ENCODE peak calls at places on chromosomes 12 and 14, in eight cellular contexts. X, W, Q, K, Y, H, C and L are unnamed samples.

GRCh38 chr14:53850714-53851296 is 105.8 kb downstream of the BMP4 start:
- DNase-seq in Y (no peak), C (no peak), Q (peak), X (no peak), H (no peak), K (no peak), W (no peak), L (no peak)

GRCh38 chr12:51205350-51205749 is 12.5 kb downstream of the POU6F1 start:
- DNase-seq in W (no peak), K (no peak), Q (no peak), C (no peak), Y (no peak), X (no peak), H (no peak), L (no peak)

GRCh38 chr12:6423267-6424007 is 21.3 kb upstream of the CD27 start:
- DNase-seq in W (no peak), C (peak), Y (peak), Q (peak), X (peak), K (peak), H (peak), L (peak)

GRCh38 chr14:31990183-31990862 is 86.8 kb upstream of the ARHGAP5 start:
- DNase-seq in Y (no peak), Q (no peak), C (no peak), K (no peak), W (no peak), H (no peak), X (no peak), L (no peak)

GRCh38 chr12:25866586-25867378 is 91.7 kb upstream of the RASSF8 start:
- DNase-seq in Q (peak), X (no peak), K (no peak), C (no peak), H (no peak), W (no peak), Y (no peak), L (no peak)

GRCh38 chr12:92908108-92908507 is 21.0 kb downstream of the EEA1 start:
- DNase-seq in Y (no peak), K (no peak), Q (no peak), C (no peak), X (no peak), W (no peak), H (no peak), L (no peak)

GRCh38 chr12:76470028-76470939 is 89.3 kb downstream of the OSBPL8 start:
- DNase-seq in W (no peak), X (no peak), K (no peak), H (no peak), Q (peak), Y (no peak), C (no peak), L (no peak)

GRCh38 chr12:69330475-69331473 is 17.4 kb upstream of the LYZ start:
- DNase-seq in C (no peak), Q (peak), Y (peak), K (peak), X (no peak), W (peak), H (no peak), L (peak)

GRCh38 chr14:60651936-60652673 is 2.8 kb upstream of the SIX1 start:
- DNase-seq in K (peak), W (no peak), C (no peak), X (no peak), Y (peak), H (peak), Q (no peak), L (peak)

GRCh38 chr12:13219320-13219719 is 22.8 kb downstream of the EMP1 start:
- DNase-seq in X (no peak), Y (no peak), C (no peak), Q (peak), W (no peak), H (no peak), K (no peak), L (no peak)

GRCh38 chr12:91091916-91092715 is 19.2 kb downstream of the LUM start:
- DNase-seq in X (no peak), K (no peak), Q (no peak), H (no peak), C (no peak), Y (no peak), W (no peak), L (no peak)

GRCh38 chr12:49675137-49675536 is 32.1 kb downstream of the FMNL3 start:
- DNase-seq in C (no peak), K (no peak), H (no peak), X (no peak), W (no peak), Y (no peak), Q (no peak), L (no peak)

GRCh38 chr12:56338643-56339422 is at the start of gene IL23A:
- DNase-seq in W (no peak), Q (peak), C (no peak), K (peak), Y (peak), X (no peak), H (no peak), L (no peak)

GRCh38 chr14:61528591-61529021 is 166.7 kb upstream of the HIF1A start:
- DNase-seq in H (no peak), W (no peak), Y (no peak), C (no peak), K (no peak), Q (peak), X (no peak), L (no peak)

GRCh38 chr12:3445127-3445978 is 45.6 kb upstream of the PRMT8 start:
- DNase-seq in Q (no peak), C (no peak), Y (no peak), X (no peak), K (no peak), H (no peak), W (no peak), L (no peak)

GRCh38 chr12:81021131-81021530 is 56.7 kb upstream of the ACSS3 start:
- DNase-seq in Y (no peak), Q (no peak), W (no peak), H (no peak), C (no peak), X (no peak), K (no peak), L (no peak)

GRCh38 chr14:70714055-70714550 is 72.4 kb downstream of the TTC9 start:
- DNase-seq in X (peak), K (peak), Y (no peak), H (no peak), Q (peak), C (no peak), W (peak), L (peak)

GRCh38 chr14:24119691-24120090 is 4.9 kb upstream of the NRL start:
- DNase-seq in H (no peak), Y (no peak), Q (no peak), K (no peak), C (no peak), W (no peak), X (no peak), L (no peak)

GRCh38 chr14:87076146-87076545 is 916.8 kb downstream of the GALC start:
- DNase-seq in Y (no peak), W (no peak), C (no peak), X (no peak), Q (peak), K (no peak), H (no peak), L (no peak)

GRCh38 chr12:89948266-89949175 is 239.9 kb upstream of the ATP2B1 start:
- DNase-seq in H (no peak), W (no peak), C (no peak), Y (no peak), K (no peak), X (no peak), Q (no peak), L (no peak)

GRCh38 chr12:132470417-132470816 is 19.5 kb upstream of the FBRSL1 start:
- DNase-seq in X (no peak), Y (no peak), Q (no peak), H (no peak), K (no peak), C (no peak), W (no peak), L (no peak)

GRCh38 chr12:115866909-115867525 is 410.5 kb downstream of the MED13L start:
- DNase-seq in K (peak), C (no peak), H (no peak), Q (peak), Y (peak), W (no peak), X (no peak), L (no peak)

GRCh38 chr12:19120795-19121194 is 8.7 kb upstream of the PLEKHA5 start:
- DNase-seq in K (no peak), C (no peak), X (no peak), Y (no peak), W (no peak), H (no peak), Q (peak), L (no peak)

GRCh38 chr12:124609041-124609984 is 41.9 kb upstream of the NCOR2 start:
- DNase-seq in K (peak), Q (peak), Y (peak), X (peak), H (peak), W (peak), C (peak), L (no peak)

GRCh38 chr12:79194595-79194994 is 330.0 kb downstream of the SYT1 start:
- DNase-seq in Q (peak), Y (no peak), C (no peak), H (no peak), X (no peak), K (no peak), W (no peak), L (no peak)

GRCh38 chr12:101942206-101942605 is 64.8 kb downstream of the DRAM1 start:
- DNase-seq in Y (no peak), W (no peak), X (no peak), Q (no peak), C (no peak), H (no peak), K (no peak), L (no peak)

GRCh38 chr12:96431067-96431466 is 30.8 kb upstream of the CDK17 start:
- DNase-seq in W (no peak), X (no peak), Y (no peak), C (no peak), H (no peak), K (no peak), Q (peak), L (no peak)

GRCh38 chr14:24388474-24389179 is 10.2 kb upstream of the NYNRIN start:
- DNase-seq in H (no peak), C (no peak), W (no peak), X (no peak), K (no peak), Y (no peak), Q (no peak), L (no peak)

GRCh38 chr12:90166012-90166411 is 457.4 kb upstream of the ATP2B1 start:
- DNase-seq in H (no peak), W (no peak), Q (no peak), Y (no peak), X (no peak), K (no peak), C (no peak), L (no peak)

GRCh38 chr14:61542848-61543790 is 152.2 kb upstream of the HIF1A start:
- DNase-seq in X (no peak), H (no peak), Q (no peak), W (no peak), Y (no peak), C (no peak), K (no peak), L (no peak)

GRCh38 chr12:3597526-3598210 is 106.7 kb downstream of the PRMT8 start:
- DNase-seq in K (no peak), H (no peak), W (no peak), C (no peak), Q (no peak), X (no peak), Y (no peak), L (no peak)

GRCh38 chr14:71720978-71721624 is 211.1 kb upstream of the RGS6 start:
- DNase-seq in H (no peak), Q (peak), K (peak), C (no peak), Y (peak), X (no peak), W (no peak), L (peak)

GRCh38 chr12:105567061-105567460 is 236.6 kb downstream of the C12orf75 start:
- DNase-seq in X (no peak), C (no peak), Q (peak), W (no peak), Y (no peak), K (no peak), H (no peak), L (no peak)

GRCh38 chr14:73846944-73847343 is 4.7 kb upstream of the PTGR2 start:
- DNase-seq in K (no peak), X (no peak), Y (no peak), Q (no peak), W (no peak), C (no peak), H (no peak), L (no peak)

GRCh38 chr12:70576341-70577282 is 60.6 kb downstream of the PTPRB start:
- DNase-seq in K (no peak), H (no peak), Y (no peak), Q (peak), C (no peak), W (no peak), X (no peak), L (no peak)

GRCh38 chr12:106054016-106054415 is 84.7 kb downstream of the NUAK1 start:
- DNase-seq in Y (no peak), X (no peak), W (no peak), K (no peak), Q (no peak), H (no peak), C (no peak), L (no peak)

GRCh38 chr14:22464422-22465142 is 124.4 kb downstream of the DAD1 start:
- DNase-seq in Y (no peak), C (no peak), W (no peak), K (no peak), H (no peak), X (no peak), Q (no peak), L (no peak)

GRCh38 chr12:75488553-75488952 is 8.0 kb downstream of the GLIPR1 start:
- DNase-seq in K (peak), Y (peak), H (no peak), X (no peak), W (no peak), C (no peak), Q (no peak), L (no peak)

GRCh38 chr12:82866946-82867345 is 180.2 kb downstream of the TMTC2 start:
- DNase-seq in Y (no peak), K (no peak), C (no peak), H (no peak), W (no peak), Q (no peak), X (no peak), L (no peak)

GRCh38 chr14:77248666-77249065 is 22.3 kb downstream of the NGB start:
- DNase-seq in K (no peak), W (no peak), X (no peak), Y (no peak), C (no peak), H (peak), Q (peak), L (no peak)

GRCh38 chr14:77243853-77244252 is 27.2 kb downstream of the NGB start:
- DNase-seq in Q (no peak), W (no peak), C (no peak), K (no peak), X (no peak), Y (no peak), H (peak), L (no peak)

GRCh38 chr14:77246784-77247183 is 24.2 kb downstream of the NGB start:
- DNase-seq in Y (no peak), K (no peak), X (no peak), H (no peak), C (no peak), W (no peak), Q (no peak), L (no peak)

GRCh38 chr14:77242752-77243151 is 28.3 kb downstream of the NGB start:
- DNase-seq in X (no peak), Q (no peak), C (no peak), H (peak), K (no peak), Y (no peak), W (no peak), L (no peak)

DNA sequence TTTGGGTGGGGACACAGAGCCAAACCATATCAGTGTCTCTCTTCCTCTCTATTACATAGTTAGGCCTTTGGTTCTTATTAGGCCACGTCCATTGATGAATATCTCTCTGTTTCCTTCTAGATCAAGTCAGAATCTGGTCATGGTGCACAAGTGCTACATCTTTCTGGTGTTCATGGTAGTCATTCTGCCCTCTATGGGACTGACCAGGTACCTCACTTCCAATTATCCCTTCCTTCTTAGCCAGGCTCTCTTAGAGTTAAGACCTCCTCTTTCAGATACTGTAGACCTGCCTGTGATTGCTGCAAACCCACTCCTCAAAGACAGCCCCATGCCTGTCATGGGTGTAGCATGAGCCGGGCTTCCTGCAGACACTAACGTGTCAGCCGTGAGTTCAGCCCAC is 25.2 kb downstream of the NGB start:
- DNase-seq in W (no peak), Q (no peak), K (no peak), Y (no peak), C (no peak), X (no peak), H (peak), L (no peak)
- TF ChIP-seq CTCF in W (no peak), Q (peak), K (peak), Y (peak), C (no peak), X (no peak), H (no peak), L (no peak)

GRCh38 chr12:30752255-30752654 is 2.5 kb downstream of the CAPRIN2 start:
- DNase-seq in H (no peak), K (no peak), Y (no peak), Q (no peak), C (no peak), W (no peak), X (no peak), L (no peak)

GRCh38 chr12:30754383-30754749 is 385 bp downstream of the CAPRIN2 start:
- DNase-seq in C (no peak), H (no peak), K (no peak), W (no peak), X (no peak), Q (no peak), Y (no peak), L (no peak)

GRCh38 chr12:30753761-30754382 is 879 bp downstream of the CAPRIN2 start:
- DNase-seq in Y (no peak), K (no peak), H (no peak), Q (peak), X (no peak), W (no peak), C (no peak), L (peak)

GRCh38 chr12:30754750-30755394 is at the start of gene CAPRIN2:
- DNase-seq in C (peak), Y (peak), Q (peak), K (peak), H (peak), W (peak), X (peak), L (peak)

DNA sequence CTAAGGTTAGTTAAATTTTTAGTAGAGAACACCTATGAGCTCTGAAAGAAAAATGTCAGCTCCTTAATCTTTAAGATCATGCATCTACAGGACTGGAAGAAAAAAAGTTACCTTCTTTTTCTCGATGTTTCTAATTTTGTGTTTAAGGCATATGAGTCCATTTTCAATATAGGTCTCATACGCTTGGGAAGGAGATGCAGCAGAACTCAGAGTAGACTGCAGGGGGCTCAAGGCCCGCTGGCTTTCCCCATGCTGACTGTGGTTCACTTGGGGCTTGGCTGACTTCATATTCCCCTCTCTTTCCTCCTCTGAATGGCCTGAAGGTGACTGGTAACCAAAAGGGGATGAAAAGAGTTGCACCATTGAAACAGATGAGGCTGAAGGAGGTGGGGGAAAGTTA is 1.5 kb downstream of the CAPRIN2 start:
- DNase-seq in C (no peak), W (no peak), Y (peak), Q (peak), K (peak), H (no peak), X (no peak), L (peak)
- TF ChIP-seq CTCF in C (no peak), W (no peak), Y (peak), Q (peak), K (no peak), H (no peak), X (peak), L (no peak)

DNA sequence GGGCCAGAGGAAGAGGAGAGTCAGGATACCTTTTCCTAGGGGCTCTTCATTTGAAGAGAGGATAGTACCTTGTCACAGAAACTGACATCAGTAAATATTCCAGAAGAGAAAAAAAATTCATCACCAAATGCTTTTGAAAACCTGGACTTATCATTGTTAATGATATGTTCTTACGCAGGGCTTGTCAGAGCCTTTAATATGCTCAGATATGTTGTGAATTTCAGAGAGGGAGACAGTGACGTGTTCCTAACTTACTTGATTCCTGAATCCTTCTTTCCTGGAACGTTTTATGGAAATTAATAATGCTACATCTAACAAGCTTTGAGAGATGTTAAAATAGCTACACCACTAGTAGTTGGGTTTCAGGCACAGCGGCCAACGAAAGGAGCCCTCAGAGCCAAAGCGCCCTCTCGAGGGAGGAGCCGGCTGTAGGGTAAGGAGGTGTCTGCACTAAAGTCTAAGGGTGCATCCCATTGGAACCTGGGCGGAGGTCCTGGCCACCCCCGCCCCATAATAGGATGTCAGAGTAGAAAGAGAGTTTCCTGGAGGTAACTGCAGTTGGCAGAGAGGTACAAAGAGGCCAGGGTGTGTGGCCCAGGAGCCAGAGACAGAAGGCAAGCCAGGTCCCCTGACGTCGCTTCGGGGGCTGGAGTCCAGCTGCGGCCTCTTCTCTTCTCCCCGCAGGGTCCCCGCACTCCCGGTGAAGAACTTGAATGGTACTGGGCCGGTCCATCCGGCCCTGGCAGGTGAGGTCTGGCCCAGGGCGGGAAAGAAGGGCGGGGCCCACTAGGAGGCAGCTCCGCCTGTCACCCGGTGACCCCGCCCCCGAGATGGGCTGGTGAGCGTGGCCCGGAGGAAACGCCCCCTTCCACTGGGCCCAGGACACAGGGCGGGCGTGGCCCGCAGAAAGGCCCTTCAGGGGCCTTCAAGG is 36.2 kb downstream of the DTX1 start:
- DNase-seq in C (no peak), X (peak), H (peak), Q (no peak), Y (peak), K (peak), W (no peak), L (peak)
- TF ChIP-seq CTCF in C (no peak), X (peak), H (no peak), Q (peak), Y (peak), K (no peak), W (no peak), L (no peak)

GRCh38 chr14:106691601-106692291 is 1165.4 kb downstream of the TMEM121 start:
- DNase-seq in H (peak), X (no peak), K (peak), W (no peak), C (no peak), Y (no peak), Q (no peak), L (no peak)

GRCh38 chr14:106690333-106690891 is 1164.0 kb downstream of the TMEM121 start:
- DNase-seq in C (no peak), K (no peak), X (no peak), H (no peak), Q (no peak), Y (no peak), W (no peak), L (no peak)

GRCh38 chr14:106694638-106695393 is 1168.4 kb downstream of the TMEM121 start:
- DNase-seq in X (no peak), H (peak), K (no peak), Q (no peak), W (no peak), Y (no peak), C (no peak), L (no peak)
- TF ChIP-seq CTCF in X (no peak), H (no peak), K (no peak), Q (no peak), W (no peak), Y (no peak), C (no peak), L (no peak)